ENCODE peak calls at places on chromosomes 7 and 10, in five cellular contexts. Q is adipocyte, I is SK-N-SH, J is H1, P is mammary epithelial cell. O is an unnamed sample.

GRCh38 chr7:142459557-142459963 is 201.7 kb upstream of the PRSS58 start:
- DNase-seq in P (peak), Q (peak), I (peak), J (peak), O (peak)

GRCh38 chr10:132705173-132705572 is 80.8 kb downstream of the NKX6-2 start:
- DNase-seq in I (no peak), J (no peak), P (no peak), Q (no peak), O (no peak)

GRCh38 chr10:49634053-49634660 is 20.3 kb downstream of the CHAT start:
- DNase-seq in I (no peak), Q (no peak), J (no peak), P (no peak), O (no peak)

GRCh38 chr10:101007099-101007711 is 7.6 kb downstream of the LZTS2 start:
- DNase-seq in I (no peak), Q (peak), J (no peak), P (no peak), O (no peak)

GRCh38 chr7:94409561-94409960 is 14.9 kb downstream of the COL1A2 start:
- DNase-seq in J (no peak), I (no peak), P (no peak), Q (no peak), O (no peak)

GRCh38 chr10:34920578-34920977 is 105.5 kb upstream of the PARD3 start:
- DNase-seq in J (no peak), I (no peak), Q (no peak), P (no peak), O (no peak)

GRCh38 chr7:136339464-136339863 is 362.3 kb upstream of the MTPN start:
- DNase-seq in I (no peak), P (no peak), J (no peak), Q (peak), O (no peak)

GRCh38 chr7:59986-60675 is 132.2 kb upstream of the FAM20C start:
- DNase-seq in I (no peak), J (no peak), Q (no peak), P (no peak), O (no peak)

GRCh38 chr10:131248376-131249165 is 63.0 kb downstream of the TCERG1L start:
- DNase-seq in Q (no peak), J (no peak), P (no peak), I (no peak), O (no peak)

GRCh38 chr10:70578371-70578947 is 24.1 kb downstream of the PRF1 start:
- DNase-seq in J (no peak), P (peak), Q (peak), I (no peak), O (peak)

DNA sequence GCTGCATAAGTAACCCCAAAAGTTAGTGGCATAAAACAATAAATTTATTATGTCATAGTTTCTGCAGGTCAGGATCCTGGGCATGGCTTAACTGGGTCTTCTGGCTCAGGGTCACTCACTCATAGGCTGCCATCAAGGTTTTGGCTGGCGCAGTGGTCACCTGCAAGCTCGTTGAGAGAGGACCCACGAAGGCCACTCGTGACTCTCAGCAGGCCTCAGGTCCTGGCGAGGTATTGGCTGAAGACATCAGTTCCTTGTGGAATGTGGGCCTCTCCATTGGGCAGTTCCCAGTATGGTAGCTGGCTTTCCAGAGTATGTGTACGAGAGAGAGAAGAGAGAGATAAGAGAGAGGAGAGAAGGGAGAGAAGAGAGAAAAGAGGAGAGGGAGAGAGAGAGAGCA is 138.3 kb upstream of the KLF14 start:
- DNase-seq in I (no peak), P (no peak), Q (no peak), J (no peak), O (no peak)
- H3K9ac ChIP-seq in I (no peak), P (no peak), Q (no peak), J (no peak), O (no peak)

GRCh38 chr7:70458195-70458695 is 673.7 kb upstream of the GALNT17 start:
- DNase-seq in Q (peak), P (no peak), J (no peak), I (no peak), O (no peak)
- H3K9ac ChIP-seq in Q (no peak), P (no peak), J (no peak), I (no peak), O (no peak)

GRCh38 chr7:42414028-42414427 is 177.0 kb upstream of the GLI3 start:
- DNase-seq in I (no peak), P (peak), Q (no peak), J (no peak), O (no peak)
- H3K9ac ChIP-seq in I (no peak), P (no peak), Q (no peak), J (no peak), O (no peak)

GRCh38 chr10:15096661-15097010 is 519 bp upstream of the RPP38 start:
- DNase-seq in Q (no peak), P (no peak), J (no peak), I (no peak), O (no peak)
- H3K9ac ChIP-seq in Q (peak), P (peak), J (peak), I (peak), O (peak)

GRCh38 chr10:61835909-61836232 is 65.6 kb upstream of the ARID5B start:
- DNase-seq in Q (peak), P (peak), I (no peak), J (no peak), O (no peak)

GRCh38 chr10:61837748-61838055 is 63.8 kb upstream of the ARID5B start:
- DNase-seq in I (no peak), Q (no peak), P (no peak), J (no peak), O (no peak)

GRCh38 chr10:61836233-61836887 is 65.1 kb upstream of the ARID5B start:
- DNase-seq in I (no peak), P (no peak), Q (peak), J (no peak), O (no peak)

GRCh38 chr10:61835069-61835908 is 66.2 kb upstream of the ARID5B start:
- DNase-seq in P (peak), J (no peak), Q (peak), I (peak), O (peak)

GRCh38 chr10:61836888-61837747 is 64.4 kb upstream of the ARID5B start:
- DNase-seq in J (no peak), P (peak), Q (peak), I (no peak), O (no peak)
- H3K9ac ChIP-seq in J (no peak), P (no peak), Q (peak), I (peak), O (no peak)

DNA sequence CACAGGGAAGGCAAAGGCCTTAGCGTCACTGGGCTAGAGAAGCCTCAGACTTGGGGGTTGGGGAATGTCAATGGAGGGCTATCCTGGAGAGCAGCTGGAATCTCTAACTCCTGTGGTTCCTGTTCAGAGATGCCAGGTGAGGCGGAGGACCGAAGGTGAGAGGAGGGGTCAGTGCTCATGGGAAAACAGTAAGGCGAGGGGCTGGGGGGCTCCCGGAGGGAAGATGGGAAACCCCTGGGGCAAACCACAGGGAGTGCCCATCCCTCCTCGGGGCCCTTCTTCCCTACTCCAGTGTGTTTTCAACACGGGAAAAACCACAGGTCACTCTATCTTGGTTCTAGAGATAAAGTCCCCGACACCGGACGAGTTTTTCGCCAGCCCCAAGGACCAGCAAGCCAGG is 3.3 kb downstream of the LRCH4 start:
- DNase-seq in J (no peak), Q (no peak), I (no peak), P (no peak), O (no peak)
- H3K9ac ChIP-seq in J (peak), Q (peak), I (no peak), P (no peak), O (no peak)

GRCh38 chr7:1691601-1692499 is 21.8 kb downstream of the ELFN1 start:
- DNase-seq in I (peak), Q (no peak), J (peak), P (peak), O (no peak)
- H3K9ac ChIP-seq in I (no peak), Q (no peak), J (no peak), P (no peak), O (no peak)

DNA sequence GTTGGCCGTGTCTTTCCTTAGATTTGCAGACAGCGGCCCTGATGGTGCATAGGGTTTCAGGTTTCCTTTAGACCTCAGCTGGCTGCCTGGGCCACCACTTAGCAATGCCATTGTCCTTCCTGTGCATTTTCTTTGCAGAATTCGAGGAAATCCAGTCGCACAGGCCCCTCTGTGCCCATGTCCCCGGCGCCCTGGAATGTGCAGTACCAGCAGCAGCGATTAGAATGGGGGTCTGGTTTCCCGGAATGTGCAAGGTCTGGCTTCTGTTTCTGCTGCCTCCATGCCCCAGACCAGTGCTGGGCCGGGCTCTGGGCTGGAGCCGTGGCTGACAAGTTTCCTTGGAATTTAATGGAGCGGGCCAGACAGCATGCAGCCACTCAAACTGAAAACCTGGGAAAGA is 14.2 kb downstream of the HTRA1 start:
- DNase-seq in Q (no peak), J (no peak), I (peak), P (no peak), O (no peak)
- H3K9ac ChIP-seq in Q (peak), J (no peak), I (no peak), P (no peak), O (no peak)